ENCODE peak calls at places on chromosomes 13 and 19, in ten cellular contexts. H is A549, O is GM12878, S is stomach, R is ovary, P is tibial nerve, F is K562, B is sigmoid colon, V is esophagus muscularis mucosa, J is suprapubic skin. G is an unnamed sample.
A peak's percentile ranks its signal among the peaks of the same experiment; 100 is the strongest.

GRCh38 chr19:3480383-3481091 is at the start of gene SMIM24:
- DNase-seq in O (no peak), B (no peak), S (peak; percentile 88), J (no peak), H (no peak), V (no peak), R (no peak), F (peak; percentile 52), P (no peak), G (peak; percentile 73)

GRCh38 chr13:29162638-29163037 is 342.5 kb downstream of the MTUS2 start:
- DNase-seq in P (no peak), O (no peak), F (peak; percentile 1), V (no peak), S (no peak), J (no peak), R (no peak), H (no peak), B (no peak), G (no peak)

GRCh38 chr13:49833402-49833801 is 40.9 kb upstream of the KPNA3 start:
- DNase-seq in O (no peak), P (no peak), S (no peak), F (peak; percentile 45), H (no peak), B (no peak), R (no peak), J (no peak), V (no peak), G (no peak)

GRCh38 chr19:3494051-3494450 is 6.4 kb downstream of the DOHH start:
- DNase-seq in P (no peak), S (peak; percentile 62), J (no peak), V (no peak), R (no peak), F (peak; percentile 32), H (peak; percentile 80), O (no peak), B (no peak), G (no peak)

GRCh38 chr13:43128504-43128929 is 105.1 kb downstream of the DNAJC15 start:
- DNase-seq in J (no peak), H (no peak), R (no peak), S (no peak), V (no peak), B (peak; percentile 68), P (no peak), O (no peak), F (no peak), G (no peak)

GRCh38 chr13:80469841-80470378 is 129.0 kb upstream of the SPRY2 start:
- DNase-seq in B (peak; percentile 96), H (peak; percentile 32), O (no peak), J (peak; percentile 86), P (peak; percentile 87), F (no peak), V (peak; percentile 94), R (peak; percentile 28), S (no peak), G (peak; percentile 37)

GRCh38 chr13:77751513-77752456 is 54.3 kb downstream of the SLAIN1 start:
- DNase-seq in O (peak; percentile 34), P (peak; percentile 29), H (peak; percentile 6), R (no peak), B (no peak), S (no peak), V (no peak), J (no peak), F (peak; percentile 35), G (no peak)

GRCh38 chr19:53868091-53868891 is 608 bp downstream of the MYADM start:
- DNase-seq in O (no peak), F (peak; percentile 66), R (peak; percentile 69), J (peak; percentile 90), H (peak; percentile 91), P (no peak), V (no peak), B (peak; percentile 89), S (peak; percentile 44), G (peak; percentile 69)

GRCh38 chr19:7512400-7512851 is 3.5 kb upstream of the ZNF358 start:
- DNase-seq in O (no peak), V (no peak), F (peak; percentile 53), P (no peak), B (no peak), S (no peak), R (no peak), J (no peak), H (no peak), G (no peak)

GRCh38 chr19:18543814-18544475 is 572 bp upstream of the FKBP8 start:
- DNase-seq in V (no peak), O (peak; percentile 72), P (peak; percentile 57), R (peak; percentile 38), H (peak; percentile 66), F (peak; percentile 99), B (peak; percentile 78), J (no peak), S (peak; percentile 51), G (peak; percentile 82)

GRCh38 chr19:52336117-52336811 is at the start of gene ZNF610:
- DNase-seq in V (peak; percentile 96), R (peak; percentile 96), B (peak; percentile 94), O (peak; percentile 34), H (no peak), S (peak; percentile 88), P (peak; percentile 81), J (peak; percentile 90), F (no peak), G (peak; percentile 89)

GRCh38 chr13:113317031-113317430 is 20.0 kb downstream of the LAMP1 start:
- DNase-seq in J (no peak), R (no peak), F (no peak), P (no peak), H (no peak), B (no peak), V (no peak), O (no peak), S (no peak), G (no peak)

GRCh38 chr19:14150041-14150769 is 13.8 kb upstream of the ASF1B start:
- DNase-seq in J (no peak), H (no peak), R (no peak), B (no peak), P (no peak), V (no peak), O (no peak), F (no peak), S (no peak), G (no peak)

GRCh38 chr13:27338816-27339215 is 68.2 kb downstream of the RASL11A start:
- DNase-seq in H (no peak), B (no peak), S (no peak), R (no peak), V (no peak), J (no peak), F (peak; percentile 37), P (no peak), O (no peak), G (no peak)

GRCh38 chr13:35812730-35813129 is 318.5 kb downstream of the DCLK1 start:
- DNase-seq in F (no peak), J (no peak), V (no peak), S (no peak), H (no peak), P (no peak), R (no peak), B (no peak), O (no peak), G (no peak)

GRCh38 chr13:100811906-100812305 is 137.3 kb upstream of the TMTC4 start:
- DNase-seq in J (no peak), R (no peak), V (no peak), F (no peak), H (no peak), O (no peak), S (no peak), B (no peak), P (no peak), G (no peak)
- H3K27ac ChIP-seq in J (no peak overlapping the region), R (no peak overlapping the region), V (no peak overlapping the region), F (no peak overlapping the region), H (no peak overlapping the region), O (no peak overlapping the region), S (no peak overlapping the region), B (no peak overlapping the region), P (no peak overlapping the region), G (no peak overlapping the region)

GRCh38 chr13:40115456-40115855 is 460.0 kb downstream of the COG6 start:
- DNase-seq in F (no peak), H (no peak), V (no peak), S (no peak), B (no peak), J (no peak), O (no peak), R (no peak), P (no peak), G (no peak)

GRCh38 chr13:40118337-40118736 is 462.9 kb downstream of the COG6 start:
- DNase-seq in O (no peak), S (no peak), P (no peak), H (no peak), V (no peak), B (no peak), R (no peak), J (no peak), F (no peak), G (no peak)

GRCh38 chr13:40116008-40116407 is 460.5 kb downstream of the COG6 start:
- DNase-seq in J (no peak), O (peak; percentile 48), F (peak; percentile 61), H (peak; percentile 60), B (no peak), S (peak; percentile 70), P (peak; percentile 34), R (peak; percentile 44), V (no peak), G (peak; percentile 79)

GRCh38 chr13:40113644-40114304 is 458.3 kb downstream of the COG6 start:
- DNase-seq in J (no peak), V (no peak), H (no peak), F (no peak), P (no peak), S (no peak), B (no peak), O (no peak), R (no peak), G (no peak)

GRCh38 chr13:40114305-40114896 is 458.9 kb downstream of the COG6 start:
- DNase-seq in S (no peak), F (no peak), R (no peak), H (no peak), V (no peak), B (no peak), O (no peak), J (no peak), P (no peak), G (no peak)
- TF ChIP-seq EP300 in S (no peak), F (no peak), R (no peak), H (no peak), V (no peak), B (no peak), O (no peak), J (no peak), P (peak; percentile 56), G (no peak)

GRCh38 chr13:52450012-52450792 is at the start of gene VPS36:
- DNase-seq in F (peak; percentile 95), V (peak; percentile 98), O (peak; percentile 72), H (peak; percentile 59), P (peak; percentile 93), R (peak; percentile 98), B (peak; percentile 97), J (peak; percentile 96), S (peak; percentile 98), G (peak; percentile 98)
- H3K27ac ChIP-seq in F (peak within 1 kb of the TSS; percentile 93), V (peak within 1 kb of the TSS; percentile 89), O (peak within 1 kb of the TSS; percentile 90), H (peak within 1 kb of the TSS; percentile 98), P (peak within 1 kb of the TSS; percentile 97), R (peak within 1 kb of the TSS; percentile 92), B (peak within 1 kb of the TSS; percentile 98), J (peak within 1 kb of the TSS; percentile 98), S (peak within 1 kb of the TSS; percentile 92), G (peak within 1 kb of the TSS; percentile 99)

DNA sequence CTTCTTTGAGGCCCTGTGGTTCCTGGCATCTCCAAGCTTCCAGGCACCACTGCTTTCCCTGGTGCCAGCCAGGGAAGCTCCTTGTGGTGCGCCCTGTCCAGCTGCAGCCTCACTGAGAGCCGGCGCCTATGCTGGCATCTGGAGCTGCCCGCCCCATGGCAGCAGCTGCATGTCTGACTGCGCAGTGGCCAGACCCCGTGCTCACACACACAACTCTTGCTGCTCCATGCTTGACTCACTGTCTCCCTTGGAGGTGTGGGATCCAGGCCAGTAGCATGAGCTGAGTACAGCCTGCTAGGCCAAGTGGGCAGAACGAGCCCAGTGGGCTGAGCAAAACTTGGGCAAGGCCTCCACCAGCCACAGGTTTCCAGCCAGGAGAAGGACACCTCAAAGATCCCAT is 11.5 kb upstream of the SUPT20H start:
- DNase-seq in R (no peak), H (no peak), S (no peak), J (no peak), F (no peak), O (no peak), V (no peak), B (no peak), P (no peak), G (no peak)
- TF ChIP-seq EP300 in R (no peak), H (no peak), S (no peak), J (no peak), F (no peak), O (no peak), V (no peak), B (no peak), P (no peak), G (no peak)